ENCODE peak calls at places on chromosomes 12 and 14, in nine cellular contexts. X is NT2/D1, A is SJSA1, L is body of pancreas, C is left ventricle myocardium inferior, V is psoas muscle, U is SK-N-SH, O is tibial artery, M is right cardiac atrium. T is an unnamed sample.

GRCh38 chr12:10361622-10362021 is 28.2 kb downstream of the KLRK1 start:
- DNase-seq in X (no peak), A (no peak), L (no peak), C (no peak), V (no peak), U (no peak), O (no peak), M (no peak), T (no peak)

GRCh38 chr12:57739914-57740538 is 1.5 kb upstream of the AGAP2 start:
- DNase-seq in X (no peak), A (peak; percentile 81), L (no peak), C (no peak), V (no peak), U (no peak), O (no peak), M (no peak), T (no peak)

GRCh38 chr12:102498471-102498870 is 18.1 kb upstream of the IGF1 start:
- DNase-seq in X (no peak), A (no peak), L (peak; percentile 24), C (no peak), V (no peak), U (no peak), O (no peak), M (no peak), T (no peak)

GRCh38 chr12:68392376-68392775 is 60.2 kb upstream of the MDM1 start:
- DNase-seq in X (no peak), A (no peak), L (no peak), C (no peak), V (no peak), U (no peak), O (no peak), M (no peak), T (no peak)

GRCh38 chr12:112901271-112901670 is 5.5 kb upstream of the OAS1 start:
- DNase-seq in X (no peak), A (no peak), L (no peak), C (no peak), V (no peak), U (no peak), O (no peak), M (no peak), T (no peak)

GRCh38 chr12:60152756-60153155 is 556.9 kb downstream of the SLC16A7 start:
- DNase-seq in X (no peak), A (no peak), L (no peak), C (no peak), V (no peak), U (no peak), O (no peak), M (no peak), T (no peak)

GRCh38 chr14:22552827-22553076 is 36.3 kb downstream of the DAD1 start:
- DNase-seq in X (no peak), A (no peak), L (no peak), C (no peak), V (no peak), U (no peak), O (no peak), M (no peak), T (no peak)

GRCh38 chr12:104215638-104216297 is at the start of gene TXNRD1:
- DNase-seq in X (peak; percentile 80), A (no peak), L (peak; percentile 81), C (peak; percentile 87), V (peak; percentile 91), U (no peak), O (peak; percentile 90), M (peak; percentile 95), T (peak; percentile 81)

GRCh38 chr12:27179399-27180214 is 64.5 kb upstream of the STK38L start:
- DNase-seq in X (no peak), A (peak; percentile 75), L (peak; percentile 75), C (no peak), V (no peak), U (no peak), O (no peak), M (no peak), T (no peak)

DNA sequence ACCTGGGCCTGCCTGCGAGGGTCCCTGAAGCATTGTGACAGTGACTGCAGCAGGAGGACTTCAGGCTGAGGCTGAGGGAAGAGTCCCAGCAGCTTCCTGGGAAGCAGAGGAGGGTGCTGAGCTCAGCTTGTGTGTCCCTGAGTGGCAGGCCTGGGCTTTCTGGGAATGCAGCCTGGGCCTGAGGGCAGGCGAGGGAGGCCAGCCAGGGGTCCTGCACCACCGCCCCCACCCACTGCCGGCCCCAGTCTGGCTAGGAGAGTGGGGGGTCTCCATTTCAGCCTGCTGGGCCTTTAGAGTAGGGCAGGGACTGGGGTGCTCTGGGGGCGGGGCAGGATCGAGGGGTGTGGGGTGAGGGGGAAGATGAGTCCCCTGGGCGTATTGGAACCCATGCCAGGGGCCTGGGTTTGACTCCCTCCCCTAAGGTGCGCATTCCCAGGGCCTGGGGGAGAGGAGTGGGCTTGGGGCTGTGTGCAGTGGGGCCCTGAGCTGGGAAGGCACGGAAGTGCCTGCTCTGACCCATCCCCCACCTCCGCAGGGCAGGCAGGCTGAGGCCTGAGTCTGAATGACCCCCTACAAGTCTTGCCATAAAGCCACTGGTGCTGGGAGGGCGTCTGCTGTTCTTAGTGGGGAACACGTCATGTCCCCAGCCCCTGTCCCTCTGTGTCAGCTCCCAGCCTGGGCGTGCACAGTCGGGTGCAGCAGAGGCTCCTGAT is 46.4 kb downstream of the KRT80 start:
- DNase-seq in X (no peak), A (no peak), L (no peak), C (no peak), V (no peak), U (no peak), O (no peak), M (no peak), T (no peak)
- H3K4me3 ChIP-seq in X (no peak overlapping the region), A (no peak overlapping the region), L (no peak overlapping the region), C (no peak overlapping the region), V (no peak overlapping the region), U (no peak overlapping the region), O (no peak overlapping the region), M (no peak overlapping the region), T (no peak overlapping the region)

GRCh38 chr14:36495666-36496065 is 24.4 kb downstream of the NKX2-1 start:
- DNase-seq in X (no peak), A (no peak), L (no peak), C (no peak), V (no peak), U (no peak), O (no peak), M (no peak), T (no peak)

GRCh38 chr14:36503771-36504741 is 16.0 kb downstream of the NKX2-1 start:
- DNase-seq in X (no peak), A (no peak), L (no peak), C (no peak), V (no peak), U (peak; percentile 27), O (no peak), M (no peak), T (no peak)

GRCh38 chr14:36502558-36503508 is 17.2 kb downstream of the NKX2-1 start:
- DNase-seq in X (no peak), A (no peak), L (no peak), C (no peak), V (no peak), U (no peak), O (no peak), M (no peak), T (no peak)

GRCh38 chr14:36496346-36496745 is 23.7 kb downstream of the NKX2-1 start:
- DNase-seq in X (no peak), A (no peak), L (no peak), C (no peak), V (no peak), U (no peak), O (no peak), M (no peak), T (no peak)

DNA sequence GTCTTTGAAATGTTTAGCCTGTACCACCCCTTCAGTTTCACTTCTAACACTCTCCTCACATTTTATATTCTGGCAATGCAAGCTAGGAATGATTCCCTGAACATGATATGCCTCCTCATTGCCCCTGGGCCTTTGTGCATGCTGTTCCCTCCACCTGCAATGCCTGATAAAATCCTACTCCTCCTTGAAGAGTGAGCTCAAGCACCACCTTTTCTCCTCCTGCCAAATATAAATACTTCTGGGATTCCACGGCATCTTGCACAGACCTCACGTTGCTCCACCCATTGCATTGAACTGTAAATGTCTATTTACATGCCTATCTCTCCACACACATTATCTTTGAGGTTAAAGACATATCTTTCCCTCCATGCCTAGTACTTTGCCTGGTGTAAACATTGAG is 21.1 kb downstream of the NKX2-1 start:
- DNase-seq in X (no peak), A (no peak), L (no peak), C (no peak), V (no peak), U (no peak), O (no peak), M (no peak), T (no peak)
- H3K27me3 ChIP-seq in X (peaks cover 100% of the 10 kb centered on the region), A (peaks cover 42% of the 10 kb centered on the region), L (peaks cover 14% of the 10 kb centered on the region), C (peaks cover 100% of the 10 kb centered on the region), V (peaks cover 20% of the 10 kb centered on the region), U (peaks cover 17% of the 10 kb centered on the region), O (peaks cover 57% of the 10 kb centered on the region), M (peaks cover 4% of the 10 kb centered on the region), T (peaks cover 60% of the 10 kb centered on the region)

GRCh38 chr14:91152499-91152898 is 38.6 kb downstream of the DGLUCY start:
- DNase-seq in X (no peak), A (no peak), L (no peak), C (no peak), V (no peak), U (no peak), O (no peak), M (no peak), T (no peak)

GRCh38 chr14:91145396-91146160 is 31.7 kb downstream of the DGLUCY start:
- DNase-seq in X (no peak), A (no peak), L (no peak), C (no peak), V (no peak), U (no peak), O (no peak), M (no peak), T (no peak)

GRCh38 chr14:91153360-91153759 is 39.5 kb downstream of the DGLUCY start:
- DNase-seq in X (no peak), A (no peak), L (no peak), C (no peak), V (no peak), U (no peak), O (no peak), M (no peak), T (no peak)

GRCh38 chr14:91146661-91147060 is 32.8 kb downstream of the DGLUCY start:
- DNase-seq in X (no peak), A (no peak), L (no peak), C (peak; percentile 40), V (no peak), U (no peak), O (no peak), M (peak; percentile 55), T (no peak)

DNA sequence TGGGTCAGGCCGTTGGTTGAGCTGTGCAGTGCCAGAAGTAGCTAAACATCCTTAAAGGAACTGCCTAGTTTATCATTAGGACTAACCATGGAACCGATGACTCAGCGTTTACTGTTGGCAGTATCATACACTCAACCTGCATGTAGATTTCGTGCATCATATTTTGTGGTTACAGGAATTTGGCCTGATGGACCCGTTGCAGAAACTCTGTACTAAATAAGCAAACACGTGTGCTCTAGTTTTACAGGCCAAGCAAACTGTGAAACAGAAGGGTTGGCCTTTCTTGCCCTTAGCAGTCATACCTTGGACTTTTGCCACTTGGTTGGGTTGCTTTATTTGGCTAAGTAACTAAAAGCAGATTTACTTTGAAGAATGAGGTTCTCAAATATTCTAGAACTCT is 35.6 kb downstream of the DGLUCY start:
- DNase-seq in X (no peak), A (peak; percentile 69), L (peak; percentile 77), C (no peak), V (no peak), U (no peak), O (peak; percentile 79), M (no peak), T (no peak)
- H3K4me1 ChIP-seq in X (no peaks in the 10 kb centered on the region), A (peaks cover 16% of the 10 kb centered on the region), L (peaks cover 20% of the 10 kb centered on the region), C (peaks cover 56% of the 10 kb centered on the region), V (peaks cover 23% of the 10 kb centered on the region), U (peaks cover 16% of the 10 kb centered on the region), O (no peaks in the 10 kb centered on the region), M (peaks cover 7% of the 10 kb centered on the region), T (peaks cover 3% of the 10 kb centered on the region)

GRCh38 chr12:124928095-124928911 is 13.9 kb upstream of the UBC start:
- DNase-seq in X (no peak), A (no peak), L (peak; percentile 74), C (peak; percentile 75), V (peak; percentile 92), U (no peak), O (peak; percentile 81), M (peak; percentile 89), T (no peak)
- H3K4me3 ChIP-seq in X (peak overlapping the region; percentile 52), A (peak overlapping the region; percentile 46), L (no peak overlapping the region), C (peak overlapping the region; percentile 79), V (peak overlapping the region; percentile 93), U (peak overlapping the region; percentile 69), O (peak overlapping the region; percentile 56), M (peak overlapping the region; percentile 95), T (peak overlapping the region; percentile 60)